ENCODE peak calls at places on chromosomes 16 and 17, in four cellular contexts. U is mesendoderm, I is H1, S is H9. W is an unnamed sample.
A peak's percentile ranks its signal among the peaks of the same experiment; 100 is the strongest.

GRCh38 chr16:73122604-73123386 is 74.9 kb upstream of the ZFHX3 start:
- DNase-seq in S (no peak), I (no peak), U (no peak), W (no peak)

GRCh38 chr16:907819-908218 is 63.0 kb downstream of the LMF1 start:
- DNase-seq in S (no peak), I (no peak), U (no peak), W (no peak)

GRCh38 chr17:71320009-71320796 is 800.6 kb upstream of the SOX9 start:
- DNase-seq in S (no peak), I (no peak), U (no peak), W (no peak)

GRCh38 chr17:15896277-15896676 is 48.7 kb upstream of the ADORA2B start:
- DNase-seq in U (no peak), S (no peak), I (no peak), W (no peak)

GRCh38 chr16:17194190-17194780 is 276.5 kb downstream of the XYLT1 start:
- DNase-seq in S (peak; percentile 81), U (peak; percentile 74), I (peak; percentile 94), W (peak; percentile 16)

GRCh38 chr17:50944054-50944901 is 78.1 kb upstream of the TOB1 start:
- DNase-seq in I (peak; percentile 75), U (peak; percentile 62), S (peak; percentile 73), W (peak; percentile 19)

GRCh38 chr16:30369091-30369937 is 980 bp downstream of the TBC1D10B start:
- DNase-seq in I (peak; percentile 58), U (no peak), S (no peak), W (no peak)

GRCh38 chr17:51692917-51693316 is 432.6 kb downstream of the UTP18 start:
- DNase-seq in S (peak; percentile 20), U (no peak), I (peak; percentile 50), W (no peak)

GRCh38 chr17:27445971-27446370 is 10.3 kb upstream of the KSR1 start:
- DNase-seq in S (no peak), U (no peak), I (no peak), W (no peak)

GRCh38 chr16:27275394-27275793 is 6.8 kb upstream of the NSMCE1 start:
- DNase-seq in U (no peak), I (no peak), S (no peak), W (no peak)

GRCh38 chr16:56708418-56708817 is 21.5 kb upstream of the NUP93 start:
- DNase-seq in I (no peak), S (no peak), U (no peak), W (no peak)
- H3K56ac ChIP-seq in I (no peak overlapping the region), S (no peak overlapping the region), U (no peak overlapping the region), W (no peak overlapping the region)

GRCh38 chr16:86664518-86665318 is 86.4 kb downstream of the FOXL1 start:
- DNase-seq in I (no peak), U (peak; percentile 68), S (no peak), W (peak; percentile 98)

GRCh38 chr16:86667035-86667434 is 88.7 kb downstream of the FOXL1 start:
- DNase-seq in I (no peak), S (no peak), U (no peak), W (no peak)

GRCh38 chr16:86663691-86664517 is 85.6 kb downstream of the FOXL1 start:
- DNase-seq in S (no peak), I (no peak), U (no peak), W (peak; percentile 28)

GRCh38 chr16:86665929-86666328 is 87.6 kb downstream of the FOXL1 start:
- DNase-seq in U (no peak), S (no peak), I (no peak), W (no peak)

GRCh38 chr16:86665319-86665675 is 86.9 kb downstream of the FOXL1 start:
- DNase-seq in U (no peak), I (no peak), S (no peak), W (peak; percentile 86)
- H3K56ac ChIP-seq in U (no peak overlapping the region), I (no peak overlapping the region), S (no peak overlapping the region), W (peak overlapping the region; percentile 94)

GRCh38 chr17:82789051-82789592 is 37.3 kb downstream of the TBCD start:
- DNase-seq in I (no peak), S (no peak), U (no peak), W (no peak)

GRCh38 chr17:82786427-82786826 is 34.6 kb downstream of the TBCD start:
- DNase-seq in S (peak; percentile 32), I (no peak), U (no peak), W (no peak)

GRCh38 chr17:82788206-82789001 is 36.5 kb downstream of the TBCD start:
- DNase-seq in I (no peak), U (no peak), S (no peak), W (no peak)

GRCh38 chr17:82789806-82790205 is 37.9 kb downstream of the TBCD start:
- DNase-seq in S (no peak), U (no peak), I (no peak), W (no peak)

DNA sequence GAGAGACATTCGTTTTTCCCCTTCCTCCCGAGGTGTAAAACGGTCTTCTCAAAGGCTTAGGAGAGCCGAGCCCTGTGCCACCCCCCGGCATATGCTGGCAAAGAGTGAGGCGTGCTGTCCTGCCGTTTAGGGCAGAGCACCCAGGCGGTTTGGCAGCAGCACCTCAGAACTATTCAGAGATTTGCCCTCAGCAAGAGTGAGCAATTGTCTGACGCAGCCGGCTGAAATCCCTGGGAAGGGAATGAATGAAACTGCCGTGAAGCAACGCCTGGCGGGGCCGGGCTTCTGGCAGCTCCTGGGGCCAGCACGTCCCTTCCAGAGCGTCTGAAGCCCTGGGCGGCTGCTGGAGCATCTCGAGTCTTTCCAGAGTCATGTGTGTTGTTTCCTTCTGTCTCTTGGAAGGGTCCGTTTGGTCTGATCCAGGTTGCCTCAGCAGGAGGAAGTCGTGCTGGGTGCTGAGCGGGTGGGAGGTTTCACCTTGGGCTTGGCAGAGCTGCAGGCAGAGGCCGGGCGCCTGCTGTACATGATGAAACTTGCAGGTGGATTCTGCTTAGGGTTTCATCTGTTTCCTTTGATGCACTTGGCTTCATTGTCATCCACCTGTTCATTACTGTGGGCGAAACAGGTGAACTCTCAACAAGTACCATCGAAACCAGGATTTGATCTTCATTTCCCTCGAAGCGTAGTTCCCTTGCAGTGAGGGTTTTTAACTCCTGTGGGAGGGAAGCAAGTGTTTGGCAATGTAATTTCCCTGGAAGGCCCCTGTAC is 35.4 kb downstream of the TBCD start:
- DNase-seq in I (no peak), U (no peak), S (no peak), W (no peak)
- H3K56ac ChIP-seq in I (no peak overlapping the region), U (no peak overlapping the region), S (no peak overlapping the region), W (no peak overlapping the region)

DNA sequence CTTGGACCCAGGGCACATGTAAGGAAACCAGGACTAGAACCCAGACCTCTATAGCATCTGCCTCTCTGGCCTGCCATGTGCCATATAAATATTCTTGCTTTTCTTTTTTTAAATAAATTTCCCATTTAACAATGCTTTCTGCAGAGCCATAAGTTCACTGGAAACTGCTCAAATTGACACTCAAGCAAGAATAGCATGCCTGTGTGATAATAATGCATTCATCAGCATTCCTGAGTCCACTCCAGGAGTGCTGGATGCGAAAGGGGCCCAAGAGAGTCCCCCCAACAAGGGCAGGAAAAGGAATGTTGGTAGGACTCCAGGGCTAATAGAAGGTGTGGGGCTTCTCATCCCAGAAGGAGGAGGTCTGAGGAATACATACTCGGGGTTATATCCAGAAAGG is 78.4 kb downstream of the HLF start:
- DNase-seq in S (no peak), I (no peak), U (no peak), W (no peak)
- H3K56ac ChIP-seq in S (no peak overlapping the region), I (no peak overlapping the region), U (no peak overlapping the region), W (no peak overlapping the region)

GRCh38 chr16:66649167-66649566 is 44.7 kb downstream of the CMTM3 start:
- DNase-seq in U (no peak), S (no peak), I (no peak), W (no peak)

GRCh38 chr16:66651474-66651765 is 45.1 kb downstream of the CMTM4 start:
- DNase-seq in S (no peak), U (peak; percentile 36), I (no peak), W (no peak)

GRCh38 chr16:66650707-66651473 is 45.7 kb downstream of the CMTM4 start:
- DNase-seq in S (peak; percentile 88), U (peak; percentile 92), I (peak; percentile 89), W (peak; percentile 80)

GRCh38 chr16:66649636-66650205 is 45.2 kb downstream of the CMTM3 start:
- DNase-seq in S (no peak), I (no peak), U (no peak), W (no peak)

DNA sequence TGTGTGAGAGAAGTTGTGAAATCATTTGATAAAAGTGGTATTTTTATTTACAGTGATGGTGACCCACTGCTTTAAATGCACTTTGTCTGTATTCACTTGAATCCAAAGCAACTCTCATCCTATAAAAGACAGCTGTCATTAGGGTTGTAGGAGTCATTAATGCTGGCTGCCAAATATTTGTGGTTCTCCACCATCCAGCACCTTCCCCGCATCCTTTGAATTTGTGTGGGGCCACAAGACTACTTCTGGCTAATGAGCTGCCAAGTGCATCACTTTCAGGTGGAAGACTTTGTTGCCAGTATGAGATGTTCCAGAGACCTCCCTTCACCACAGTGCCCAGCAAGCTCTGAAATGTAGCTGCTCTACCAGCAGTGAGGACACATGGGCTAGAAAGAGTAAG is 43.4 kb downstream of the CMTM3 start:
- DNase-seq in U (no peak), I (no peak), S (no peak), W (no peak)
- H3K56ac ChIP-seq in U (no peak overlapping the region), I (no peak overlapping the region), S (no peak overlapping the region), W (no peak overlapping the region)

GRCh38 chr17:8846768-8847211 is 20.7 kb downstream of the PIK3R6 start:
- DNase-seq in S (peak; percentile 75), I (no peak), U (peak; percentile 92), W (peak; percentile 32)

GRCh38 chr17:8847891-8848290 is 19.6 kb downstream of the PIK3R6 start:
- DNase-seq in U (no peak), I (no peak), S (peak; percentile 16), W (no peak)

GRCh38 chr17:8843344-8843743 is 24.1 kb downstream of the PIK3R6 start:
- DNase-seq in U (no peak), S (no peak), I (no peak), W (no peak)

GRCh38 chr17:8841844-8842243 is 25.6 kb downstream of the PIK3R6 start:
- DNase-seq in I (no peak), S (no peak), U (no peak), W (no peak)

DNA sequence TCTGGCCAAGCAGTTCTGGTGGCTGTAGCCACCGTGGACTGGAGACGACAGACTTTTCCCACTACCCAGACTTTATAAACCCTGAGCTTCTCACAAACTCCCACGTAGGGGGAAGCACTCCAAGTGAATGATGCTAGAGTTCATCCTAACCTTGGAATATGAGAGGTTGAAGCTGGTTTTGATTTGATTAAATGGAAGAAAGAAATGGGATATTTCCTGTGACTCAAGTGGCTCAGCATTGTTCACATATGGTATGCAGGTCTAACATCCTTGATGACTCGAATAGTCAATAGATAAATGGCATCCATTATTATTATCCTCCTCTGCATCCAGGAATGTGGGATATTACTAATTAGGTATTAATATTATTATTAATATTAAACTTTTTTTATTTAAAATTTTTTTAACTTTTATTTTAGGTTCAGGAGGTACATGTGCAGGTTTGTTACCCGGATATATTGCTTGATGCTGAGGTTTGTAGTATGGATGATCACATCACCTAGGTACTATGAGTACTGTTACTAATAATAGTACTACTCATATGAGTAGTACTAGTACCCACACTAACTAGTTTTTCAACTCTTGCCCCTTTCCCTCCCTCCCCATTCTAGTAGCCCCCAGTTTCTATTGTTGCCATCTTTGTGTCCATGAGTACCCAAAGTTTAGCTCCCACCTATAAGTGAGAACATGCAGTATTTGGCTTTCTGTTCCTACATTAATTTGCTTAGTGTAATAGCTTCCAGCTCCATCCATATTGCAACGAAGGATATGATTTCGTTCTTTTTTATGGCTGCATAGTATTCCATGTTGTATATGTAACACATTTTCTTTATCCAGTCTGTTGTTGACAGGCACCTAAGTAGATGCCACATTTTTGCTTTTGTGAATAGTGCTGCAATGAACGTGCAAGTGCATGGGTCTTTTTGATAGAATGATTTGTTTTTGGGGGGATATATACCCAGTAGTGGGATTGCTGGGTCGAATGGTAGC is 22.9 kb downstream of the PIK3R6 start:
- DNase-seq in I (no peak), U (no peak), S (no peak), W (no peak)
- H3K56ac ChIP-seq in I (no peak overlapping the region), U (no peak overlapping the region), S (no peak overlapping the region), W (no peak overlapping the region)

GRCh38 chr16:23642246-23642774 is 1.0 kb downstream of the DCTN5 start:
- DNase-seq in S (no peak), I (no peak), U (no peak), W (no peak)
- H3K56ac ChIP-seq in S (no peak overlapping the region), I (no peak overlapping the region), U (peak overlapping the region; percentile 98), W (no peak overlapping the region)

W was measured in IMR-90.